ENCODE peak calls at places on chromosome 9, in eight cellular contexts. S, F, M, I, U, V, B and R are unnamed samples.
A peak's percentile ranks its signal among the peaks of the same experiment; 100 is the strongest.

GRCh38 chr9:89781838-89782237 is 177.0 kb downstream of the GADD45G start:
- DNase-seq in B (no peak), U (no peak), I (no peak), M (no peak), F (no peak), V (no peak), S (no peak), R (peak; percentile 21)

GRCh38 chr9:92934321-92934720 is 13.0 kb upstream of the FGD3 start:
- DNase-seq in I (no peak), S (no peak), V (no peak), B (no peak), U (no peak), M (no peak), F (no peak), R (no peak)

GRCh38 chr9:91758491-91758981 is 191.5 kb downstream of the ROR2 start:
- DNase-seq in M (peak; percentile 69), U (no peak), I (peak; percentile 80), F (no peak), B (no peak), V (no peak), S (no peak), R (no peak)

GRCh38 chr9:94666364-94667099 is 27.2 kb upstream of the FBP1 start:
- DNase-seq in B (no peak), U (no peak), S (no peak), V (no peak), F (no peak), M (no peak), I (no peak), R (no peak)

GRCh38 chr9:20044686-20045085 is 255.8 kb upstream of the SLC24A2 start:
- DNase-seq in V (no peak), S (no peak), B (no peak), U (no peak), I (no peak), F (no peak), M (no peak), R (no peak)

GRCh38 chr9:34171753-34172535 is 6.9 kb upstream of the UBAP1 start:
- DNase-seq in M (no peak), U (no peak), B (no peak), F (peak; percentile 64), I (no peak), S (peak; percentile 43), V (no peak), R (no peak)

GRCh38 chr9:132849168-132849831 is 28.8 kb downstream of the AK8 start:
- DNase-seq in F (no peak), M (no peak), I (no peak), S (no peak), B (no peak), U (no peak), V (peak; percentile 54), R (no peak)

GRCh38 chr9:89436963-89437625 is 60.8 kb downstream of the SEMA4D start:
- DNase-seq in S (peak; percentile 51), V (no peak), M (no peak), B (no peak), I (no peak), U (no peak), F (peak; percentile 81), R (no peak)

GRCh38 chr9:121736147-121736721 is 84.8 kb downstream of the DAB2IP start:
- DNase-seq in S (no peak), F (peak; percentile 88), B (peak; percentile 75), M (peak; percentile 61), V (peak; percentile 93), U (peak; percentile 87), I (peak; percentile 91), R (peak; percentile 84)

GRCh38 chr9:121736964-121737462 is 85.6 kb downstream of the DAB2IP start:
- DNase-seq in M (peak; percentile 33), V (peak; percentile 75), F (peak; percentile 83), U (no peak), I (peak; percentile 45), S (no peak), B (peak; percentile 77), R (no peak)

GRCh38 chr9:121734465-121734864 is 83.0 kb downstream of the DAB2IP start:
- DNase-seq in I (no peak), V (no peak), S (no peak), U (no peak), F (no peak), M (peak; percentile 61), B (no peak), R (no peak)

GRCh38 chr9:121735792-121736130 is 84.3 kb downstream of the DAB2IP start:
- DNase-seq in I (no peak), B (no peak), F (no peak), V (no peak), U (no peak), S (no peak), M (peak; percentile 39), R (no peak)

GRCh38 chr9:121735065-121735791 is 83.8 kb downstream of the DAB2IP start:
- DNase-seq in V (peak; percentile 47), M (peak; percentile 79), F (no peak), B (no peak), I (peak; percentile 80), S (no peak), U (no peak), R (no peak)
- H3K4me1 ChIP-seq in V (peaks cover 55% of the 10 kb centered on the region), M (peaks cover 31% of the 10 kb centered on the region), F (peaks cover 88% of the 10 kb centered on the region), B (peaks cover 31% of the 10 kb centered on the region), I (peaks cover 39% of the 10 kb centered on the region), S (no peaks in the 10 kb centered on the region), U (peaks cover 6% of the 10 kb centered on the region), R (peaks cover 62% of the 10 kb centered on the region)

DNA sequence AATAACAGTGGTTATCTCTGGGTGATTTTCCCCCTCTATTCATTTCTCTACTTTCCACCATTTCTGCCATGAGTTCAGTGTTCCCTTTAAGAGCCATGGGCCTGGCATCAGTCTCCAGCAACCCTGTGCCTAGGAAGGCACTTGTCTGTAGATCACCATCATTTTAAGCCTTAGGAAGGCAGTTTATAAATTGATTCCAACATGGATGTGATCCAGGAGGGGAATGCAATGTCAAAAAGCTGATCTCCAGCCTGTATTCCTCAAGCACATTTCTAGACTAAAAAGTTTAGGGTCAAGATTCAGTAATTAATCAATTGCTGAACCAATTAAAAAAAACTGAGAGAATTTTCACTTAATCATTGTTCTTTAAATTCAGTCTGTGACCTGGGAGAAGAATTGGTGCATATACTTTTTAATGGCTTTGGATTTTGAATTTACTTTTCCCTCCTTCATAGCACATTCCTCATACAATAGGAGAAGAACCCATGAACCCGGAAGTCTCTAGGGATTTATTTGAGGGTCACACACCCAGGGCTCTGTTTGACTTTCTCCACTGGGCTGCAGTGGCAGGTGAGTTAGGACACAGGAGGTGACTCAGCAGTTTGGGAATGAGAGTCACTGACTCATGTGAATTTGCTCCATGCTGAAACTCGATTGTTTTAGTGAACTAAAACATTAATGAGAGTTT is 6.1 kb upstream of the ERMP1 start:
- DNase-seq in U (no peak), S (no peak), I (no peak), B (no peak), F (no peak), V (no peak), M (peak; percentile 79), R (no peak)
- H3K4me3 ChIP-seq in U (no peak overlapping the region), S (no peak overlapping the region), I (no peak overlapping the region), B (no peak overlapping the region), F (no peak overlapping the region), V (no peak overlapping the region), M (no peak overlapping the region), R (no peak overlapping the region)

GRCh38 chr9:27572918-27573698 is at the start of gene C9orf72:
- DNase-seq in F (peak; percentile 87), I (peak; percentile 87), U (peak; percentile 74), V (peak; percentile 89), M (peak; percentile 83), S (peak; percentile 79), B (peak; percentile 73), R (peak; percentile 85)

GRCh38 chr9:27572566-27572917 is 739 bp downstream of the C9orf72 start:
- DNase-seq in U (peak; percentile 50), B (no peak), S (peak; percentile 41), V (no peak), I (peak; percentile 62), F (no peak), M (peak; percentile 74), R (peak; percentile 82)

GRCh38 chr9:27569406-27569805 is 3.9 kb downstream of the C9orf72 start:
- DNase-seq in S (no peak), I (no peak), F (no peak), V (no peak), U (no peak), B (no peak), M (no peak), R (no peak)

GRCh38 chr9:27573699-27574265 is 501 bp upstream of the C9orf72 start:
- DNase-seq in S (peak; percentile 96), V (peak; percentile 95), F (peak; percentile 98), M (peak; percentile 99), I (peak; percentile 99), B (peak; percentile 92), U (peak; percentile 99), R (peak; percentile 99)

GRCh38 chr9:27572036-27572435 is 1.2 kb downstream of the C9orf72 start:
- DNase-seq in S (no peak), B (no peak), V (no peak), I (no peak), U (no peak), F (no peak), M (no peak), R (no peak)
- H3K4me1 ChIP-seq in S (no peaks in the 10 kb centered on the region), B (no peaks in the 10 kb centered on the region), V (peaks cover 2% of the 10 kb centered on the region), I (peaks cover 16% of the 10 kb centered on the region), U (no peaks in the 10 kb centered on the region), F (peaks cover 17% of the 10 kb centered on the region), M (peaks cover 7% of the 10 kb centered on the region), R (peaks cover 7% of the 10 kb centered on the region)

DNA sequence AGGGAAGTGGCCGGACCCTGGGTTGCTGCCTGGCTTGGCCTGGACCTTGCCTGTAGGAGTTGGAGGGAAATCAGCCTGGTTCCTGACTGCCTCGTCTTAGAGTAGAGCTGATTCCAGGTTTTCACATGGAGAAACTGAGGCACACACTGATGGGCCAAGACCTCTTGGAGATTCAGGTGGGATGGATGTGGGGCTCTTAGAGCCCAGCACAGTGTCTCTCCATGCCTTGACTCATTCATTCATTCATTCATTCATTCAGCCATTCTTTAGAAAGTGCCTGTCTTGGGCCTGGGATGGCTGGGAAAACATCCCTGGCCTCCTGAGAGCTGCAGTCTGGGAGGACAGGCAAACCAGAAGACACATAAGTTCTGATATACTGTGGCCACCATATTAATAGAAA is 2.2 kb downstream of the LRRC8A start:
- DNase-seq in B (no peak), F (no peak), S (no peak), M (no peak), U (no peak), I (no peak), V (no peak), R (no peak)
- H3K4me3 ChIP-seq in B (no peak overlapping the region), F (peak overlapping the region; percentile 96), S (no peak overlapping the region), M (peak overlapping the region; percentile 88), U (no peak overlapping the region), I (no peak overlapping the region), V (no peak overlapping the region), R (peak overlapping the region; percentile 90)